ENCODE peak calls at places on chromosome 21, in nine cellular contexts. I is epithelial cell of esophagus, X is GM19239, U is germinal center, K is midbrain, C is mesothelial cell of epicardium, O is EH, D is MM.1S, E is iPS-NIHi11. R is an unnamed sample.

GRCh38 chr21:15062566-15062965 is 2.2 kb downstream of the NRIP1 start:
- DNase-seq in U (no peak), X (no peak), E (no peak), I (peak), O (no peak), D (peak), C (no peak), K (peak), R (no peak)

GRCh38 chr21:23725576-23725975 is 1881.7 kb downstream of the MRPL39 start:
- DNase-seq in U (no peak), D (no peak), C (no peak), X (no peak), E (no peak), O (no peak), K (no peak), I (no peak), R (no peak)

GRCh38 chr21:25039461-25040380 is 567.6 kb downstream of the MRPL39 start:
- DNase-seq in K (peak), I (no peak), X (no peak), U (peak), O (no peak), C (no peak), D (peak), E (no peak), R (peak)

GRCh38 chr21:38351961-38352521 is 95.2 kb downstream of the KCNJ15 start:
- DNase-seq in U (no peak), D (no peak), K (no peak), E (peak), I (peak), C (no peak), X (peak), O (peak), R (no peak)

GRCh38 chr21:43802713-43803313 is 13.4 kb downstream of the RRP1 start:
- DNase-seq in X (no peak), U (no peak), D (no peak), C (no peak), K (no peak), E (no peak), I (no peak), O (no peak), R (no peak)

GRCh38 chr21:15826147-15826780 is 96.5 kb downstream of the USP25 start:
- DNase-seq in O (peak), I (peak), K (peak), C (no peak), X (no peak), U (peak), D (peak), E (peak), R (peak)

GRCh38 chr21:43627527-43627926 is 31.8 kb downstream of the HSF2BP start:
- DNase-seq in C (no peak), X (no peak), E (no peak), D (no peak), U (no peak), K (no peak), I (no peak), O (no peak), R (no peak)

GRCh38 chr21:21897275-21897883 is 899.2 kb downstream of the NCAM2 start:
- DNase-seq in I (peak), U (no peak), D (no peak), C (no peak), O (no peak), X (no peak), E (no peak), K (no peak), R (no peak)

GRCh38 chr21:35932232-35932911 is 128.0 kb downstream of the SETD4 start:
- DNase-seq in D (peak), O (peak), X (peak), U (peak), I (peak), C (no peak), K (peak), E (no peak), R (peak)

GRCh38 chr21:35265170-35265877 is 216.2 kb upstream of the RUNX1 start:
- DNase-seq in E (no peak), C (no peak), U (no peak), K (no peak), D (no peak), X (no peak), O (peak), I (peak), R (no peak)

GRCh38 chr21:36422279-36423098 is 37.3 kb downstream of the CHAF1B start:
- DNase-seq in E (peak), I (peak), O (peak), K (no peak), D (peak), U (peak), C (no peak), X (peak), R (no peak)

GRCh38 chr21:46117586-46118304 is 19.8 kb downstream of the COL6A2 start:
- DNase-seq in D (no peak), O (no peak), X (no peak), I (no peak), E (peak), C (peak), U (no peak), K (no peak), R (no peak)

GRCh38 chr21:35925497-35925896 is 134.8 kb downstream of the SETD4 start:
- DNase-seq in E (no peak), C (no peak), I (peak), U (no peak), X (no peak), O (peak), K (no peak), D (no peak), R (no peak)

GRCh38 chr21:44907966-44908364 is 12.7 kb downstream of the ITGB2 start:
- DNase-seq in X (no peak), U (no peak), I (no peak), O (no peak), K (peak), C (no peak), D (no peak), E (no peak), R (no peak)

GRCh38 chr21:16117851-16118592 is 388.2 kb downstream of the USP25 start:
- DNase-seq in D (no peak), X (no peak), E (no peak), K (no peak), C (no peak), U (no peak), O (peak), I (peak), R (no peak)

GRCh38 chr21:37784591-37785318 is 131.5 kb downstream of the KCNJ6 start:
- DNase-seq in U (no peak), E (no peak), C (no peak), O (peak), D (no peak), X (no peak), K (no peak), I (no peak), R (no peak)